ENCODE peak calls at places on chromosomes 5 and 9, in ten cellular contexts. One of them, this sample, is unnamed.
A peak's percentile ranks its signal among the peaks of the same experiment; 100 is the strongest.

GRCh38 chr5:140398379-140398811 is 3.2 kb upstream of the ANKHD1 start:
- DNase-seq in PC-9: peak; percentile 94
- DNase-seq in lung: no peak
- DNase-seq in PC-3: peak; percentile 88
- DNase-seq in AG04449: no peak
- DNase-seq in fibroblast of mammary gland: peak; percentile 30
- DNase-seq in astrocyte of the spinal cord: no peak
- DNase-seq in colonic mucosa: no peak
- DNase-seq in neural crest cell: no peak
- DNase-seq in CD8-positive, alpha-beta T cell: no peak
- DNase-seq in this sample: no peak

GRCh38 chr5:169710675-169711074 is 73.6 kb downstream of the DOCK2 start:
- DNase-seq in fibroblast of mammary gland: no peak
- DNase-seq in AG04449: no peak
- DNase-seq in astrocyte of the spinal cord: no peak
- DNase-seq in CD8-positive, alpha-beta T cell: no peak
- DNase-seq in PC-9: no peak
- DNase-seq in PC-3: no peak
- DNase-seq in colonic mucosa: no peak
- DNase-seq in lung: no peak
- DNase-seq in neural crest cell: no peak
- DNase-seq in this sample: no peak

GRCh38 chr9:99544526-99544925 is 277.2 kb upstream of the NR4A3 start:
- DNase-seq in colonic mucosa: no peak
- DNase-seq in PC-3: no peak
- DNase-seq in PC-9: no peak
- DNase-seq in astrocyte of the spinal cord: no peak
- DNase-seq in CD8-positive, alpha-beta T cell: no peak
- DNase-seq in AG04449: no peak
- DNase-seq in neural crest cell: no peak
- DNase-seq in lung: no peak
- DNase-seq in fibroblast of mammary gland: no peak
- DNase-seq in this sample: no peak

GRCh38 chr5:144003636-144004035 is 166.8 kb downstream of the YIPF5 start:
- DNase-seq in colonic mucosa: no peak
- DNase-seq in CD8-positive, alpha-beta T cell: no peak
- DNase-seq in lung: no peak
- DNase-seq in AG04449: no peak
- DNase-seq in astrocyte of the spinal cord: no peak
- DNase-seq in neural crest cell: no peak
- DNase-seq in fibroblast of mammary gland: no peak
- DNase-seq in PC-3: no peak
- DNase-seq in PC-9: no peak
- DNase-seq in this sample: no peak

GRCh38 chr5:12883395-12883794 is 979.1 kb upstream of the CTNND2 start:
- DNase-seq in AG04449: no peak
- DNase-seq in astrocyte of the spinal cord: no peak
- DNase-seq in CD8-positive, alpha-beta T cell: no peak
- DNase-seq in fibroblast of mammary gland: no peak
- DNase-seq in PC-3: no peak
- DNase-seq in lung: no peak
- DNase-seq in neural crest cell: no peak
- DNase-seq in PC-9: no peak
- DNase-seq in colonic mucosa: no peak
- DNase-seq in this sample: no peak

GRCh38 chr5:132662925-132663770 is 5.2 kb downstream of the IL13 start:
- DNase-seq in PC-9: no peak
- DNase-seq in AG04449: no peak
- DNase-seq in lung: no peak
- DNase-seq in neural crest cell: no peak
- DNase-seq in PC-3: no peak
- DNase-seq in fibroblast of mammary gland: no peak
- DNase-seq in astrocyte of the spinal cord: no peak
- DNase-seq in colonic mucosa: no peak
- DNase-seq in CD8-positive, alpha-beta T cell: peak; percentile 22
- DNase-seq in this sample: no peak

GRCh38 chr5:77867194-77867691 is 91.1 kb upstream of the TBCA start:
- DNase-seq in colonic mucosa: no peak
- DNase-seq in PC-3: peak; percentile 25
- DNase-seq in AG04449: no peak
- DNase-seq in PC-9: no peak
- DNase-seq in neural crest cell: no peak
- DNase-seq in astrocyte of the spinal cord: peak; percentile 48
- DNase-seq in lung: no peak
- DNase-seq in CD8-positive, alpha-beta T cell: no peak
- DNase-seq in fibroblast of mammary gland: peak; percentile 36
- DNase-seq in this sample: no peak

GRCh38 chr5:115375922-115376321 is 79.5 kb upstream of the CCDC112 start:
- DNase-seq in astrocyte of the spinal cord: no peak
- DNase-seq in CD8-positive, alpha-beta T cell: no peak
- DNase-seq in lung: no peak
- DNase-seq in PC-9: no peak
- DNase-seq in fibroblast of mammary gland: peak; percentile 70
- DNase-seq in colonic mucosa: no peak
- DNase-seq in neural crest cell: no peak
- DNase-seq in AG04449: no peak
- DNase-seq in PC-3: no peak
- DNase-seq in this sample: no peak

GRCh38 chr9:116450378-116451139 is 236.5 kb upstream of the TRIM32 start:
- DNase-seq in CD8-positive, alpha-beta T cell: no peak
- DNase-seq in PC-3: peak; percentile 26
- DNase-seq in fibroblast of mammary gland: peak; percentile 89
- DNase-seq in AG04449: peak; percentile 79
- DNase-seq in lung: no peak
- DNase-seq in astrocyte of the spinal cord: peak; percentile 87
- DNase-seq in neural crest cell: no peak
- DNase-seq in PC-9: no peak
- DNase-seq in colonic mucosa: no peak
- DNase-seq in this sample: no peak

GRCh38 chr5:5341531-5342292 is 80.8 kb upstream of the ICE1 start:
- DNase-seq in astrocyte of the spinal cord: no peak
- DNase-seq in neural crest cell: no peak
- DNase-seq in lung: no peak
- DNase-seq in CD8-positive, alpha-beta T cell: no peak
- DNase-seq in PC-9: no peak
- DNase-seq in colonic mucosa: no peak
- DNase-seq in AG04449: no peak
- DNase-seq in PC-3: peak; percentile 45
- DNase-seq in fibroblast of mammary gland: peak; percentile 79
- DNase-seq in this sample: peak; percentile 66

GRCh38 chr5:96054272-96055030 is 92.8 kb upstream of the ELL2 start:
- DNase-seq in PC-9: no peak
- DNase-seq in AG04449: no peak
- DNase-seq in fibroblast of mammary gland: no peak
- DNase-seq in PC-3: no peak
- DNase-seq in neural crest cell: no peak
- DNase-seq in lung: no peak
- DNase-seq in colonic mucosa: no peak
- DNase-seq in astrocyte of the spinal cord: no peak
- DNase-seq in CD8-positive, alpha-beta T cell: no peak
- DNase-seq in this sample: no peak

GRCh38 chr5:72470817-72471216 is 36.4 kb downstream of the ZNF366 start:
- DNase-seq in neural crest cell: no peak
- DNase-seq in astrocyte of the spinal cord: peak; percentile 41
- DNase-seq in AG04449: no peak
- DNase-seq in fibroblast of mammary gland: no peak
- DNase-seq in colonic mucosa: no peak
- DNase-seq in PC-9: peak; percentile 87
- DNase-seq in CD8-positive, alpha-beta T cell: no peak
- DNase-seq in PC-3: peak; percentile 83
- DNase-seq in lung: no peak
- DNase-seq in this sample: peak; percentile 5

GRCh38 chr5:11319851-11320580 is 559.0 kb upstream of the DAP start:
- DNase-seq in colonic mucosa: no peak
- DNase-seq in AG04449: no peak
- DNase-seq in PC-9: no peak
- DNase-seq in astrocyte of the spinal cord: peak; percentile 49
- DNase-seq in CD8-positive, alpha-beta T cell: no peak
- DNase-seq in lung: no peak
- DNase-seq in neural crest cell: no peak
- DNase-seq in fibroblast of mammary gland: peak; percentile 6
- DNase-seq in PC-3: peak; percentile 91
- DNase-seq in this sample: no peak

DNA sequence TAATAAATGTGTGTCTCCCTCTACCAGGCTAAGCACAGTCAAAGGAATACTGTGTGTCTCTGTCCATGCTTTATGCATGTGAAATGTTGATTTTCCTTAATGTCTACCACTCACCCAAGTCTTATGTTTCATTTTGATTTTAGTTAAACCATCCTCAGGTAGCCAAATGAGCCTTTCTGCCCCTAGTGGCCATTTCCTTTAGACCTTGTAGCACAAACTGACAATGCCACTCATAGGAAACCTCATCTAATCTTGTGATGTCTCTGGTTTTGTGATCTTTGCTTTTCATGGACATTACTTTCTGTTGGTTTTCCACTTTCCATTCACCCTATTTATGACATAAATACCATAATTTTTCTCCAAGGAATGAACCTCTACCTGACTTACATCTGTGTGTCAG is 820.8 kb downstream of the MAT2B start:
- DNase-seq in astrocyte of the spinal cord: no peak
- DNase-seq in lung: no peak
- DNase-seq in PC-3: no peak
- DNase-seq in PC-9: no peak
- DNase-seq in neural crest cell: no peak
- DNase-seq in colonic mucosa: no peak
- DNase-seq in CD8-positive, alpha-beta T cell: no peak
- DNase-seq in AG04449: no peak
- DNase-seq in fibroblast of mammary gland: no peak
- DNase-seq in this sample: no peak
- TF ChIP-seq CTCF in astrocyte of the spinal cord: peak; percentile 22
- TF ChIP-seq CTCF in lung: no peak
- TF ChIP-seq CTCF in PC-3: peak; percentile 33
- TF ChIP-seq CTCF in PC-9: peak; percentile 43
- TF ChIP-seq CTCF in neural crest cell: peak; percentile 29
- TF ChIP-seq CTCF in colonic mucosa: no peak
- TF ChIP-seq CTCF in CD8-positive, alpha-beta T cell: no peak
- TF ChIP-seq CTCF in AG04449: no peak
- TF ChIP-seq CTCF in fibroblast of mammary gland: peak; percentile 26
- TF ChIP-seq CTCF in this sample: no peak

GRCh38 chr5:446864-447263 is 3.9 kb downstream of the EXOC3 start:
- DNase-seq in fibroblast of mammary gland: peak; percentile 55
- DNase-seq in PC-3: peak; percentile 66
- DNase-seq in colonic mucosa: no peak
- DNase-seq in PC-9: no peak
- DNase-seq in AG04449: no peak
- DNase-seq in astrocyte of the spinal cord: peak; percentile 53
- DNase-seq in CD8-positive, alpha-beta T cell: no peak
- DNase-seq in lung: no peak
- DNase-seq in neural crest cell: no peak
- DNase-seq in this sample: no peak
- TF ChIP-seq CTCF in fibroblast of mammary gland: peak; percentile 64
- TF ChIP-seq CTCF in PC-3: peak; percentile 72
- TF ChIP-seq CTCF in colonic mucosa: peak; percentile 51
- TF ChIP-seq CTCF in PC-9: peak; percentile 90
- TF ChIP-seq CTCF in AG04449: peak; percentile 46
- TF ChIP-seq CTCF in astrocyte of the spinal cord: peak; percentile 64
- TF ChIP-seq CTCF in CD8-positive, alpha-beta T cell: peak; percentile 57
- TF ChIP-seq CTCF in lung: peak; percentile 30
- TF ChIP-seq CTCF in neural crest cell: peak; percentile 69
- TF ChIP-seq CTCF in this sample: peak; percentile 43

DNA sequence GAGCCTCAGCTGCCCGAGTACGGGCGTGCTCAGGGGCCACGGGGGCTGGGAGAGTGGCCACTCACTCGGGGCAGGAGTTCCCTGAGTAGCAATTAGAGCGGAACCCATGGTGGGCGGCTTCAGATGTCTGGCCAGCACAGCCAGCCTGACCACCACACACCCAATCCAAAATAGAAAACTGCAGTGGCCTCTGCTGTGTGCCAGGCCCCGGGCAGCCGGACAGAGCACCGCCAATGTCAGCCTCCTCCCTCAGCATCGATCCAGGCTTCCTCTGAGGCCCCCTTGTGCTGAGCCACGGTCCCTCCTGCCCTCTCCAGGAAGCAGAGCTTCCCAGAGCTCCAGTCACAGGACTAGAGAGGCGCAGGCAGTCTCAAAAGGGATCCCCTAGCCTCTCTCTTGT is 2.7 kb downstream of the ADAMTS2 start:
- DNase-seq in colonic mucosa: no peak
- DNase-seq in AG04449: no peak
- DNase-seq in CD8-positive, alpha-beta T cell: no peak
- DNase-seq in astrocyte of the spinal cord: no peak
- DNase-seq in lung: no peak
- DNase-seq in fibroblast of mammary gland: peak; percentile 79
- DNase-seq in neural crest cell: peak; percentile 25
- DNase-seq in PC-9: no peak
- DNase-seq in PC-3: no peak
- DNase-seq in this sample: peak; percentile 45
- TF ChIP-seq CTCF in colonic mucosa: no peak
- TF ChIP-seq CTCF in AG04449: peak; percentile 54
- TF ChIP-seq CTCF in CD8-positive, alpha-beta T cell: no peak
- TF ChIP-seq CTCF in astrocyte of the spinal cord: peak; percentile 44
- TF ChIP-seq CTCF in lung: no peak
- TF ChIP-seq CTCF in fibroblast of mammary gland: peak; percentile 70
- TF ChIP-seq CTCF in neural crest cell: peak; percentile 16
- TF ChIP-seq CTCF in PC-9: no peak
- TF ChIP-seq CTCF in PC-3: no peak
- TF ChIP-seq CTCF in this sample: peak; percentile 88

GRCh38 chr9:21135736-21136135 is 5.9 kb downstream of the IFNW1 start:
- DNase-seq in CD8-positive, alpha-beta T cell: no peak
- DNase-seq in astrocyte of the spinal cord: no peak
- DNase-seq in PC-3: no peak
- DNase-seq in PC-9: no peak
- DNase-seq in fibroblast of mammary gland: no peak
- DNase-seq in neural crest cell: no peak
- DNase-seq in colonic mucosa: no peak
- DNase-seq in lung: no peak
- DNase-seq in AG04449: no peak
- DNase-seq in this sample: no peak

GRCh38 chr9:21137020-21137419 is 4.6 kb downstream of the IFNW1 start:
- DNase-seq in CD8-positive, alpha-beta T cell: no peak
- DNase-seq in astrocyte of the spinal cord: no peak
- DNase-seq in colonic mucosa: no peak
- DNase-seq in fibroblast of mammary gland: no peak
- DNase-seq in PC-3: no peak
- DNase-seq in lung: no peak
- DNase-seq in neural crest cell: no peak
- DNase-seq in PC-9: no peak
- DNase-seq in AG04449: no peak
- DNase-seq in this sample: no peak

GRCh38 chr9:21144620-21145019 is 3.0 kb upstream of the IFNW1 start:
- DNase-seq in fibroblast of mammary gland: no peak
- DNase-seq in AG04449: no peak
- DNase-seq in PC-3: no peak
- DNase-seq in CD8-positive, alpha-beta T cell: no peak
- DNase-seq in astrocyte of the spinal cord: no peak
- DNase-seq in lung: no peak
- DNase-seq in neural crest cell: no peak
- DNase-seq in colonic mucosa: no peak
- DNase-seq in PC-9: no peak
- DNase-seq in this sample: no peak

DNA sequence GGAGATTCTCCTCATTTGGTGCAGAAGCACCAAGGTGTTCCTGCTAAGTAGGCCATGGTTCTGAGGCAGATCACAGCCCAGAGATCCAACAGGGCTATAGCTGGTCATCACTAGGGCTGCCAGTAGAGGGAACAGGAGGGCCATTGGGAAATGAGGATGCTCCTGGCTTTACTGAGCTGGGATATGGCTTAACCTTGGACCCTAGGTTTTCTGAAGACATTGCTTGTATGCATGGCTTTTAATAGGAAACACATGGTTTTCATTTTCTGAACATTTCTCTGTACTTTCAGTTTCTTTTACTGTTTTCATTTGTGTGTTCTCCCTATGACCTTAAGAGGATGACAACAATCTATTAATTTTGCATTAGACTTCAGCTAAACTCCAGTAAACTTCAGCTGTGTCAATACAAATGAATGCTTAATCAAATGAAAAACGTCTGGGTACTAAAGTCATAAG is at the start of gene IFNW1:
- DNase-seq in neural crest cell: no peak
- DNase-seq in colonic mucosa: no peak
- DNase-seq in AG04449: no peak
- DNase-seq in PC-3: no peak
- DNase-seq in PC-9: no peak
- DNase-seq in astrocyte of the spinal cord: no peak
- DNase-seq in fibroblast of mammary gland: peak; percentile 42
- DNase-seq in lung: no peak
- DNase-seq in CD8-positive, alpha-beta T cell: no peak
- DNase-seq in this sample: no peak
- TF ChIP-seq CTCF in neural crest cell: peak; percentile 13
- TF ChIP-seq CTCF in colonic mucosa: no peak
- TF ChIP-seq CTCF in AG04449: no peak
- TF ChIP-seq CTCF in PC-3: peak; percentile 26
- TF ChIP-seq CTCF in PC-9: no peak
- TF ChIP-seq CTCF in astrocyte of the spinal cord: peak; percentile 35
- TF ChIP-seq CTCF in fibroblast of mammary gland: peak; percentile 41
- TF ChIP-seq CTCF in lung: no peak
- TF ChIP-seq CTCF in CD8-positive, alpha-beta T cell: no peak
- TF ChIP-seq CTCF in this sample: peak; percentile 26

This sample was measured in AG09309.